ENCODE peak calls at places on chromosome 12, in five cellular contexts. F is lung; A is K562; L is CD8-positive, alpha-beta T cell; U is right atrium auricular region. M is an unnamed sample. For H3K4me1 and H3K27me3, the result is how much of the 10 kb centered on the place peaks cover.

GRCh38 chr12:46682148-46682547 is 143.6 kb downstream of the SLC38A4 start:
- DNase-seq in F (no peak), A (no peak), L (no peak), U (no peak), M (no peak)

GRCh38 chr12:93368766-93369165 is 9.0 kb upstream of the NUDT4 start:
- DNase-seq in F (no peak), A (no peak), L (no peak), U (no peak), M (no peak)

GRCh38 chr12:69095765-69096477 is 143.4 kb upstream of the CPSF6 start:
- DNase-seq in F (no peak), A (no peak), L (no peak), U (no peak), M (no peak)

GRCh38 chr12:45010051-45010450 is 40.8 kb downstream of the DBX2 start:
- DNase-seq in F (no peak), A (no peak), L (no peak), U (no peak), M (no peak)

GRCh38 chr12:56631790-56632700 is 1.9 kb upstream of the BAZ2A start:
- DNase-seq in F (peak), A (peak), L (no peak), U (peak), M (peak)

GRCh38 chr12:106267535-106267934 is 19.7 kb upstream of the CKAP4 start:
- DNase-seq in F (no peak), A (no peak), L (no peak), U (no peak), M (no peak)

GRCh38 chr12:133130038-133130807 is at the start of the genes ZNF10 and ZNF891:
- DNase-seq in F (peak), A (peak), L (peak), U (peak), M (peak)

GRCh38 chr12:121036810-121037326 is 2.2 kb downstream of the OASL start:
- DNase-seq in F (no peak), A (no peak), L (no peak), U (no peak), M (no peak)

GRCh38 chr12:57299514-57300016 is 48.6 kb upstream of the STAC3 start:
- DNase-seq in F (no peak), A (no peak), L (no peak), U (no peak), M (no peak)

GRCh38 chr12:28231248-28231647 is 41.0 kb downstream of the CCDC91 start:
- DNase-seq in F (no peak), A (no peak), L (no peak), U (no peak), M (no peak)

GRCh38 chr12:57605308-57606015 is 838 bp downstream of the DTX3 start:
- DNase-seq in F (no peak), A (no peak), L (no peak), U (no peak), M (no peak)

GRCh38 chr12:6221146-6221545 is 20.9 kb downstream of the CD9 start:
- DNase-seq in F (no peak), A (no peak), L (no peak), U (no peak), M (no peak)

GRCh38 chr12:80195143-80195726 is 95.9 kb downstream of the OTOGL start:
- DNase-seq in F (no peak), A (no peak), L (no peak), U (no peak), M (no peak)

GRCh38 chr12:15863984-15864383 is 18.2 kb upstream of the STRAP start:
- DNase-seq in F (no peak), A (no peak), L (no peak), U (no peak), M (no peak)

GRCh38 chr12:68746572-68747180 is 700 bp downstream of the SLC35E3 start:
- DNase-seq in F (peak), A (peak), L (no peak), U (peak), M (peak)

GRCh38 chr12:124581792-124582424 is 14.5 kb upstream of the NCOR2 start:
- DNase-seq in F (no peak), A (no peak), L (no peak), U (no peak), M (no peak)

GRCh38 chr12:44490181-44490580 is 385.9 kb downstream of the NELL2 start:
- DNase-seq in F (no peak), A (no peak), L (no peak), U (no peak), M (no peak)

GRCh38 chr12:129676411-129676810 is 227.4 kb downstream of the TMEM132D start:
- DNase-seq in F (no peak), A (no peak), L (no peak), U (no peak), M (no peak)

GRCh38 chr12:107196681-107197080 is 103.3 kb upstream of the CRY1 start:
- DNase-seq in F (no peak), A (no peak), L (no peak), U (no peak), M (no peak)

GRCh38 chr12:124646385-124647230 is 79.2 kb upstream of the NCOR2 start:
- DNase-seq in F (no peak), A (no peak), L (no peak), U (no peak), M (no peak)

GRCh38 chr12:111366583-111366982 is 2.3 kb downstream of the PHETA1 start:
- DNase-seq in F (no peak), A (no peak), L (no peak), U (no peak), M (no peak)
- H3K4me1 ChIP-seq in F (under half), A (under half), L (under half), U (under half), M (under half)

GRCh38 chr12:19994970-19995369 is 373.4 kb upstream of the PDE3A start:
- DNase-seq in F (no peak), A (no peak), L (no peak), U (no peak), M (no peak)
- TF ChIP-seq CTCF in F (no peak), A (no peak), L (no peak), U (peak), M (no peak)

DNA sequence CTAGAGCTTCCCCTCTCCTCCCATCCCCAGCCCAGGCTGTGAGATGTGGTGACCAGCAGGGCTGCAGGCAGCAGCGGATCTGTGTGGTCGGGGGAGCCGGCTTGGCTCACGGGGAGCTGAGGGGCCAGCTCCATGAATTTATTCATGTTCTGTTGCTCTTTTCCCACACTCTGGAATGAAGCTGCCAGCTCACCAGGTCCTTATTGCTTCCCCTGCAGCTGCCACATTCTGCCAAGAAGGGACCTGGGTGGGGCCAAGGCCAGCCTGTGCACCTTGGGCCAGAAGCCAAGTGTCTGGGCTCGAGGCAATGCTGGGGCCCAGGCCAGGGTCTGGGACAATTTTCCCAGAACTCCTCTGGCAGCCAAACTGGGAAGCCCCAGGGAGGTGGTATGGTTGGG is 2.5 kb upstream of the C1QL4 start:
- DNase-seq in F (no peak), A (no peak), L (no peak), U (no peak), M (peak)
- H3K27me3 ChIP-seq in F (under half), A (under half), L (under half), U (under half), M (under half)

GRCh38 chr12:11651785-11652184 is 2.3 kb downstream of the ETV6 start:
- DNase-seq in F (no peak), A (no peak), L (no peak), U (no peak), M (no peak)

GRCh38 chr12:11652351-11653040 is 3.0 kb downstream of the ETV6 start:
- DNase-seq in F (no peak), A (no peak), L (no peak), U (peak), M (no peak)

GRCh38 chr12:11653215-11653753 is 3.8 kb downstream of the ETV6 start:
- DNase-seq in F (no peak), A (no peak), L (no peak), U (no peak), M (no peak)

GRCh38 chr12:11656550-11656949 is 7.1 kb downstream of the ETV6 start:
- DNase-seq in F (no peak), A (no peak), L (no peak), U (no peak), M (no peak)

DNA sequence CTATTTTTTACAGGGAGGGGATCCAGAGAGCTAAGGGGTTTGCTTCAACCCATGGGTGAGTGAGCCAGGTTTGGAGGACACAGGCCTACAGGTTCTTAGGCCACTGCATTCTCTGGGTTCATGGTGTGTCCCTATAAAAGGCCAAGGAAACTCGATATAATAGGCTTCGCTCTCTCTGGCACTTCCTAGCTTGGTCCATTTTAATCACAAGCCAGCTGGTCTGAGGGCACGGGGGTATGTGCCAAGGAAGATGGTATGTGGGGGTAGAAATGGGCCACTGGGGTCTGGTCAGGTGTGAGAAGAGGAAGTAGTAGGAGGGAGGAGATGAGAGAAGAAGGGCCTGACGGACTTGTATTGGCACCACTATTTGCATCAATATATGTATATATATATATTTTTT is 4.9 kb downstream of the ETV6 start:
- DNase-seq in F (no peak), A (no peak), L (no peak), U (no peak), M (no peak)
- H3K4me1 ChIP-seq in F (under half), A (under half), L (under half), U (under half), M (under half)

DNA sequence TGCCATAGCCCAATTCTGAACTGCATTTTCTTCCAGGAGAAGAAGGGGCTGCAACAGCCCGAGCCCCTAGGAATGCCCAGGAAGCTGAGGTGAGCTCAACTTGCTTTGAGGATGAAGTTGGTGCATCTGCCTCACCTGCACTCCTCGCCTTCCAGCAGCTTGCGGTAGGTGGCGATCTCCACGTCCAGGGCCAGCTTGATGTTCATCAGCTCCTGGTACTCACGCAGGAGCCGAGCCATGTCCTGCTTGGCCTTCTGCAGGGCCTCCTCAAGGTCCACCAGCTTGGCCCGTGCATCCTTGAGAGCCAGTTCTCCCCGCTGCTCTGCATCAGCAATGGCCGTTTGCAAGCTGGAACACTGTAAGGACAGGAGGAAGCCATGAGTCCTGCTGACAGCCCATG is 6.0 kb downstream of the KRT75 start:
- DNase-seq in F (no peak), A (no peak), L (no peak), U (no peak), M (no peak)
- TF ChIP-seq CTCF in F (no peak), A (peak), L (no peak), U (no peak), M (no peak)

DNA sequence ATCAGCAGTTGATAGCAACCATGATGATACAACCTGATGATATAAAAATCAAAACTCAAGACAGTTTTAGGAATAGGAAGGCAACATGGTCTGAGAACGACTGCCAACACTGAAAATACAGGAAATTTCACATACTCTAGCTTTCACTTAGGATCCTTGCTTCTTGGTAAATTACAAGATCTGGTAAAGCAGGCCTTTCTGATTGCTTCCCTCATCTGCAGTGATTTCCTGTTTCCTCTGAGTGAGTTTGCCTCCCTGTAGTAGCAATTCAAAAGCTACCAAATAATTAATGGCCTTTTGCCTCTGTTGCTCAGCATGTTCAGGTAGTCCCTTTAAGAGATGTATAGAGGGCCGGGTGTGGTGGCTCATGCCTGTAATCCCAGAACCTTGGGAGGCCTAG is 2.0 kb upstream of the IRAK3 start:
- DNase-seq in F (no peak), A (no peak), L (no peak), U (no peak), M (no peak)
- H3K27me3 ChIP-seq in F (under half), A (under half), L (under half), U (under half), M (under half)

GRCh38 chr12:108690799-108691153 is 40.5 kb downstream of the CORO1C start:
- DNase-seq in F (no peak), A (no peak), L (no peak), U (no peak), M (no peak)

GRCh38 chr12:108693186-108693585 is 38.1 kb downstream of the CORO1C start:
- DNase-seq in F (no peak), A (no peak), L (no peak), U (no peak), M (no peak)

GRCh38 chr12:108690191-108690518 is 41.2 kb downstream of the CORO1C start:
- DNase-seq in F (no peak), A (no peak), L (no peak), U (no peak), M (no peak)

GRCh38 chr12:108691995-108692808 is 39.1 kb downstream of the CORO1C start:
- DNase-seq in F (peak), A (no peak), L (no peak), U (no peak), M (no peak)

GRCh38 chr12:108691154-108691994 is 39.9 kb downstream of the CORO1C start:
- DNase-seq in F (peak), A (peak), L (no peak), U (peak), M (peak)
- H3K4me1 ChIP-seq in F (under half), A (under half), L (under half), U (half or more), M (under half)